ENCODE peak calls at places on chromosomes 1 and 21, in eight cellular contexts. K, G, O, P, J, W, L and Z are unnamed samples.

GRCh38 chr1:28045777-28046176 is 42.6 kb downstream of the EYA3 start:
- DNase-seq in O (no peak), L (no peak), P (no peak), W (no peak), J (no peak), G (no peak), K (no peak), Z (no peak)

GRCh38 chr1:116847688-116848531 is 61.8 kb upstream of the PTGFRN start:
- DNase-seq in K (no peak), O (no peak), P (no peak), J (no peak), W (no peak), G (no peak), L (no peak), Z (no peak)

GRCh38 chr1:72623299-72623708 is 341.0 kb upstream of the NEGR1 start:
- DNase-seq in J (no peak), P (peak), L (no peak), W (peak), G (peak), O (peak), K (no peak), Z (peak)

GRCh38 chr1:67610450-67610849 is 74.6 kb upstream of the GADD45A start:
- DNase-seq in W (no peak), O (no peak), J (no peak), L (no peak), K (no peak), P (no peak), G (no peak), Z (no peak)

GRCh38 chr1:59104191-59104760 is 192.6 kb upstream of the FGGY start:
- DNase-seq in O (no peak), P (no peak), G (no peak), K (no peak), L (no peak), W (peak), J (no peak), Z (no peak)

GRCh38 chr1:17795081-17795809 is 40.1 kb downstream of the ACTL8 start:
- DNase-seq in K (no peak), J (no peak), O (no peak), G (no peak), P (no peak), W (no peak), L (no peak), Z (no peak)

GRCh38 chr1:184684285-184685077 is 70.2 kb downstream of the EDEM3 start:
- DNase-seq in J (no peak), P (no peak), W (no peak), L (no peak), G (peak), K (no peak), O (no peak), Z (no peak)

GRCh38 chr1:220958234-220958633 is 79.0 kb downstream of the HLX start:
- DNase-seq in W (no peak), O (no peak), J (no peak), L (no peak), G (no peak), K (no peak), P (no peak), Z (no peak)

GRCh38 chr21:31537872-31538576 is 121.5 kb upstream of the SOD1 start:
- DNase-seq in W (no peak), G (no peak), J (no peak), L (no peak), P (no peak), K (no peak), O (peak), Z (no peak)

GRCh38 chr1:66537718-66538117 is 3.8 kb downstream of the SGIP1 start:
- DNase-seq in O (no peak), G (no peak), L (no peak), K (no peak), P (no peak), W (no peak), J (no peak), Z (no peak)

GRCh38 chr1:66532798-66533783 is 862 bp upstream of the SGIP1 start:
- DNase-seq in K (no peak), P (no peak), J (no peak), W (no peak), O (peak), L (no peak), G (peak), Z (no peak)

GRCh38 chr1:66535853-66536252 is 1.9 kb downstream of the SGIP1 start:
- DNase-seq in L (no peak), J (no peak), P (no peak), K (no peak), O (no peak), W (no peak), G (no peak), Z (no peak)

GRCh38 chr1:66533804-66534745 is at the start of gene SGIP1:
- DNase-seq in L (no peak), W (no peak), O (peak), G (peak), P (no peak), K (no peak), J (peak), Z (no peak)

GRCh38 chr1:66535149-66535548 is 1.2 kb downstream of the SGIP1 start:
- DNase-seq in P (no peak), O (no peak), W (no peak), L (no peak), G (no peak), J (no peak), K (no peak), Z (no peak)
- H3K27ac ChIP-seq in P (no peak), O (no peak), W (no peak), L (no peak), G (peak), J (no peak), K (no peak), Z (no peak)

GRCh38 chr1:84379128-84379527 is 19.2 kb upstream of the DNASE2B start:
- DNase-seq in P (peak), O (no peak), K (no peak), L (no peak), W (no peak), J (no peak), G (no peak), Z (no peak)

GRCh38 chr1:84374991-84375838 is 23.1 kb upstream of the DNASE2B start:
- DNase-seq in O (no peak), L (no peak), P (no peak), G (no peak), J (no peak), W (no peak), K (no peak), Z (no peak)

GRCh38 chr1:84379781-84380180 is 18.5 kb upstream of the DNASE2B start:
- DNase-seq in G (no peak), K (no peak), O (no peak), W (no peak), J (no peak), P (no peak), L (no peak), Z (no peak)

GRCh38 chr1:84375965-84376910 is 22.0 kb upstream of the DNASE2B start:
- DNase-seq in K (no peak), G (no peak), J (no peak), W (no peak), L (no peak), O (no peak), P (no peak), Z (no peak)

GRCh38 chr1:84377480-84378095 is 20.7 kb upstream of the DNASE2B start:
- DNase-seq in J (no peak), L (no peak), W (no peak), K (no peak), O (no peak), P (no peak), G (no peak), Z (no peak)
- TF ChIP-seq REST in J (no peak), L (no peak), W (no peak), K (no peak), O (no peak), P (no peak), G (no peak), Z (no peak)

DNA sequence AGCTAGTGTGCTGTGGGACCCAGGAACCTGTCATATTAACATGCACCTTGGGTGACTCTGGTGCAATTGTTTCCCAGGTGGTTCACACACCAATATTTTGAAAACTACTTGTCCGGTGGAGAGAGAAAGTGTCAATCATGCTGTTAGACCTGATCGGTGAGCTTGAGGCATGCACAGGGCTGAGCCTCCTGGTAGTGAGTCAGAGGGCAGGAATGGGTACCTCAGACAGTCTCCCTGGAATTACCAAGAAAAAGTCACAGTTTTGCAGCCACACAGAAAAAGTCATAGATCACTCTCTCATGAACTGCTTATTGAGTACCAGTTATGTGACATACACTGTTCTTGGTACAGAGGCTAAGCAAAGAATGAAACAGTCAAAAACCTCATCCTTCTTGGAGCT is 140.1 kb upstream of the NFIA start:
- DNase-seq in O (no peak), W (no peak), P (no peak), K (no peak), L (peak), J (no peak), G (no peak), Z (no peak)
- H3K27ac ChIP-seq in O (no peak), W (no peak), P (no peak), K (no peak), L (no peak), J (no peak), G (no peak), Z (no peak)

DNA sequence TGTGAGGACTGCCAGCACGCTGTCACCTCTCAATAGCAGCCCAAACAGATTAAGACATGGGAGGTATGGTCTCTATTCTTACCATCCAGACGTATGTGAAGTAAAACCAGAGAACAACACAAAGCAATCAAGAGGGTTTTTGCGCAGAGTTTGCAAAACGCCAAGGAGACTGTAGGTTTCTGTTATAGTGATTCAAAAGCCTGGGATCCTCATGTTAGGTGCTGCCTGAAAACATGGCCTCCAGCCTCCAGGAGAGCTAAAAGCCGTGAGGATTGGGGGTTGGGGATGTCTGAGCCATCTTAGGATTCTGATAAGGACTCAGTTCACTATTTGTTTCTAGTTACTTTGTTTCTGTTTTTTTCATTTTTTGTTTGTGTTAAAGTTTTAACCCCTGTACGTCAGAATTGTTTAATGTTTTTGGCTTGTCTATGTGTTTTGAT is 4.2 kb upstream of the CCT8 start:
- DNase-seq in L (no peak), P (no peak), W (no peak), G (no peak), K (peak), J (no peak), O (peak), Z (no peak)
- TF ChIP-seq REST in L (no peak), P (no peak), W (no peak), G (no peak), K (no peak), J (no peak), O (no peak), Z (no peak)

GRCh38 chr1:246032984-246033383 is 474.1 kb downstream of the SMYD3 start:
- DNase-seq in K (no peak), L (no peak), G (no peak), P (no peak), W (no peak), O (no peak), J (no peak), Z (no peak)
- H3K27ac ChIP-seq in K (no peak), L (no peak), G (no peak), P (no peak), W (no peak), O (no peak), J (no peak), Z (no peak)